ENCODE peak calls at places on chromosomes 11 and 22, in six cellular contexts. G, J, Q, U, S and D are unnamed samples.

GRCh38 chr11:43573233-43573632 is 107.3 kb upstream of the HSD17B12 start:
- DNase-seq in G (peak), J (no peak), Q (no peak), U (no peak), S (peak), D (peak)

GRCh38 chr22:42280140-42280539 is 9.7 kb upstream of the TCF20 start:
- DNase-seq in G (no peak), J (no peak), Q (no peak), U (no peak), S (no peak), D (no peak)

GRCh38 chr11:3130269-3131071 is 34.6 kb downstream of the OSBPL5 start:
- DNase-seq in G (peak), J (no peak), Q (no peak), U (no peak), S (no peak), D (no peak)

GRCh38 chr22:19853879-19854777 is 546 bp downstream of the GNB1L start:
- DNase-seq in G (no peak), J (peak), Q (peak), U (peak), S (peak), D (no peak)

GRCh38 chr11:65446446-65447277 is 24.1 kb downstream of the NEAT1 start:
- DNase-seq in G (peak), J (peak), Q (peak), U (no peak), S (no peak), D (peak)

GRCh38 chr11:104060004-104060403 is 23.6 kb downstream of the DDI1 start:
- DNase-seq in G (no peak), J (no peak), Q (peak), U (no peak), S (no peak), D (no peak)

GRCh38 chr22:24423519-24424000 is 3.8 kb upstream of the ADORA2A start:
- DNase-seq in G (peak), J (no peak), Q (no peak), U (peak), S (peak), D (peak)

GRCh38 chr11:111736191-111736590 is 30.0 kb downstream of the PPP2R1B start:
- DNase-seq in G (no peak), J (peak), Q (peak), U (no peak), S (no peak), D (peak)

GRCh38 chr22:30755760-30756124 is 61.1 kb downstream of the OSBP2 start:
- DNase-seq in G (no peak), J (no peak), Q (no peak), U (no peak), S (no peak), D (no peak)

GRCh38 chr11:78083036-78083435 is 3.4 kb upstream of the NDUFC2 start:
- DNase-seq in G (no peak), J (no peak), Q (peak), U (no peak), S (no peak), D (no peak)

GRCh38 chr11:8168485-8169257 is at the start of gene RIC3:
- DNase-seq in G (no peak), J (no peak), Q (no peak), U (peak), S (peak), D (no peak)

GRCh38 chr11:60925685-60926267 is 1.5 kb downstream of the TMEM132A start:
- DNase-seq in G (peak), J (peak), Q (no peak), U (no peak), S (no peak), D (peak)

GRCh38 chr11:62958547-62959071 is 26.2 kb downstream of the SLC22A6 start:
- DNase-seq in G (no peak), J (peak), Q (peak), U (peak), S (no peak), D (peak)

GRCh38 chr22:22761963-22762772 is 117.8 kb downstream of the GGTLC2 start:
- DNase-seq in G (no peak), J (no peak), Q (no peak), U (no peak), S (no peak), D (no peak)

GRCh38 chr22:23146842-23147205 is 1.5 kb downstream of the RAB36 start:
- DNase-seq in G (no peak), J (no peak), Q (no peak), U (no peak), S (no peak), D (no peak)

GRCh38 chr22:30159561-30160353 is 79.5 kb downstream of the HORMAD2 start:
- DNase-seq in G (peak), J (peak), Q (peak), U (no peak), S (no peak), D (peak)

GRCh38 chr11:44528103-44528502 is 37.4 kb upstream of the CD82 start:
- DNase-seq in G (no peak), J (no peak), Q (no peak), U (no peak), S (no peak), D (no peak)

GRCh38 chr11:123543796-123544195 is 110.6 kb downstream of the SCN3B start:
- DNase-seq in G (peak), J (peak), Q (peak), U (no peak), S (no peak), D (peak)

GRCh38 chr11:75432911-75433321 is at the start of gene KLHL35:
- DNase-seq in G (no peak), J (no peak), Q (no peak), U (no peak), S (no peak), D (no peak)

GRCh38 chr11:86193297-86194095 is 51.1 kb upstream of the EED start:
- DNase-seq in G (peak), J (peak), Q (peak), U (peak), S (peak), D (peak)

GRCh38 chr11:1326435-1327063 is 17.1 kb upstream of the TOLLIP start:
- DNase-seq in G (no peak), J (peak), Q (peak), U (no peak), S (no peak), D (no peak)

GRCh38 chr11:12076840-12077534 is 33.4 kb upstream of the MICAL2 start:
- DNase-seq in G (no peak), J (peak), Q (no peak), U (no peak), S (no peak), D (peak)

GRCh38 chr22:16932577-16932976 is 75.4 kb downstream of the GAB4 start:
- DNase-seq in G (no peak), J (no peak), Q (no peak), U (no peak), S (no peak), D (no peak)

GRCh38 chr22:38923463-38924196 is 33.8 kb upstream of the APOBEC3A start:
- DNase-seq in G (peak), J (peak), Q (peak), U (peak), S (no peak), D (peak)

GRCh38 chr11:44530413-44531115 is 34.9 kb upstream of the CD82 start:
- DNase-seq in G (peak), J (peak), Q (peak), U (no peak), S (no peak), D (peak)

GRCh38 chr11:65885808-65886536 is 2.3 kb downstream of the FIBP start:
- DNase-seq in G (no peak), J (no peak), Q (no peak), U (no peak), S (no peak), D (no peak)

GRCh38 chr22:38416621-38417251 is 38.3 kb downstream of the KCNJ4 start:
- DNase-seq in G (no peak), J (no peak), Q (no peak), U (no peak), S (no peak), D (no peak)

GRCh38 chr11:11035331-11035730 is 177.5 kb upstream of the ZBED5 start:
- DNase-seq in G (no peak), J (no peak), Q (no peak), U (no peak), S (no peak), D (no peak)

GRCh38 chr11:97965849-97966646 is 1054.7 kb upstream of the CNTN5 start:
- DNase-seq in G (peak), J (peak), Q (peak), U (no peak), S (no peak), D (peak)

DNA sequence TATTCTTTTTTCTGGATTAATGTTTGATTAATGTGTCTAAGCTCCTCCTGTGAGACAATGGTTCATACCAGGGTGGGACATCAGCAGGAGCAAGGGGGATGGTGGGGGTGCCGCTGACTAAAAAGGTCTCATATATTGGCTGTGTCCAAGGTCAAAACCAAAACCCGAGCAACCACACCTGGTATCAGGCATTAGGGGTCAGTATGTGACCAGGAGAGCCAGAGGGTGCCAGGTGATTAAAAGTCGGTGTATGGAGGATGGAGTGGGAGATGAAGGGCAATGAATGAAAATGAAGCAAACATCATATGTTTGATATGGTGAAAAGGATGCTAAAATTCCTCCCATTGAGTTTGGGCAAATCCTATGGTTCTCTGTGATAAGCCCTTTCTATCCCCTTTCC is 118.0 kb downstream of the MIAT start:
- DNase-seq in G (no peak), J (no peak), Q (no peak), U (no peak), S (no peak), D (no peak)
- TF ChIP-seq CTCF in G (no peak), J (no peak), Q (no peak), U (no peak), S (no peak), D (no peak)

DNA sequence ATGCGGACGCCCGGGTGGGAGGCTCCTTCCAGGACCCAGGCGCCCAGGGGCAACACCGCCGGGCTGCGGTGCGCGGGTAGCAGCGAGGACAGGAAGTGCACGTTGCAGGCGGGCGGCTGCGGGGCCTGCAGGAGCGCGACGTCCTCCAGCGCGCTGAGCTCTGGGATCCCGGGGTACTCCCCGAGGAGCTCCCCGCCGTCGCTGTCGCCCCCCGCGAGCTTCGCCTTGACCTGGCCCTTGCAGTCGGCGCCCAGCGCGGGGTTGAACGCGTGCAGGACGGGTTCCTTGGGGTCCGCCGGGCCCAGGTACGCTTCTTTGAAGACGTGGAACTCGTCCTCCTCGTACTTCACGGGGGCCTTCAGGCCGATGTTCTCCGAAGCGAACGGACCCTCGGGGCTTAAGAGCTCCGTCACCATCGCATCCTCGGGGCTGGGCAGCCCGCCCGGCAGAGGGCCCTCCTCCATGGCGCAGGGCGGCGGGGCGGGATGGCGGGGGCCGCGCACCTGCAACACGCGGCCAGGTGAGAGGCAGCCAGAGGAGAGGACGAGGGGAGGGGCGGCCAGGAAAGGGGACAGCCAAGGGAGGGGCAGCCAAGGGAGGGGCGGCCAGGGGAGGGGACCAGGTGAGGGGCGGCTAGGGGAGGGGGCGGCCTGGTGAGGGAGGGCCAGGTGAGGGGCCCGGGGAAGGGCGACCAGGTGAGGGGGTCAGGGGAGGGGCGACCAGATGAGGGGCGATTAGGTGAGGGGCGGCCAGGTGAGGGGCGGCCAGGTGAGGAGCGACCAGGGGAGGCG is 928 bp downstream of the TESMIN start:
- DNase-seq in G (no peak), J (no peak), Q (no peak), U (no peak), S (no peak), D (no peak)
- H3K4me3 ChIP-seq in G (peak), J (no peak), Q (no peak), U (no peak), S (no peak), D (no peak)

DNA sequence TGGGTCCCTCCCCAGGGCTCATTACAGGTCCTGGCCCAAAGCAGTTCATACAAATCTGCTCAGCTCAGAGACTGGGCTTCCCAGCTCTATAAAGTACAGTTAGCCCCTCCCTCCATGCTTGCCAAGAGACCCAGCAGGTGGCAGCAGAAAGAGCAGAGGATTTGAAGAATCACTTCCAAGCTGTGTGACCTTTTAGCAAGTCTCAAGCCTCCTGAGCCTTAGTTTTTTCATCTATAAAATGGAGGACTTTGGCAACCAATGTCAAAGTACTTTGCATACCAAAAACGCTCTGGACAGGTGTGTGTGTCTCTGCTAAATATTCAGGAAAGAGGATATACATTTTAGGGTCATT is 26.6 kb downstream of the RELT start:
- DNase-seq in G (peak), J (no peak), Q (no peak), U (no peak), S (peak), D (peak)
- TF ChIP-seq CTCF in G (peak), J (no peak), Q (no peak), U (no peak), S (peak), D (peak)

DNA sequence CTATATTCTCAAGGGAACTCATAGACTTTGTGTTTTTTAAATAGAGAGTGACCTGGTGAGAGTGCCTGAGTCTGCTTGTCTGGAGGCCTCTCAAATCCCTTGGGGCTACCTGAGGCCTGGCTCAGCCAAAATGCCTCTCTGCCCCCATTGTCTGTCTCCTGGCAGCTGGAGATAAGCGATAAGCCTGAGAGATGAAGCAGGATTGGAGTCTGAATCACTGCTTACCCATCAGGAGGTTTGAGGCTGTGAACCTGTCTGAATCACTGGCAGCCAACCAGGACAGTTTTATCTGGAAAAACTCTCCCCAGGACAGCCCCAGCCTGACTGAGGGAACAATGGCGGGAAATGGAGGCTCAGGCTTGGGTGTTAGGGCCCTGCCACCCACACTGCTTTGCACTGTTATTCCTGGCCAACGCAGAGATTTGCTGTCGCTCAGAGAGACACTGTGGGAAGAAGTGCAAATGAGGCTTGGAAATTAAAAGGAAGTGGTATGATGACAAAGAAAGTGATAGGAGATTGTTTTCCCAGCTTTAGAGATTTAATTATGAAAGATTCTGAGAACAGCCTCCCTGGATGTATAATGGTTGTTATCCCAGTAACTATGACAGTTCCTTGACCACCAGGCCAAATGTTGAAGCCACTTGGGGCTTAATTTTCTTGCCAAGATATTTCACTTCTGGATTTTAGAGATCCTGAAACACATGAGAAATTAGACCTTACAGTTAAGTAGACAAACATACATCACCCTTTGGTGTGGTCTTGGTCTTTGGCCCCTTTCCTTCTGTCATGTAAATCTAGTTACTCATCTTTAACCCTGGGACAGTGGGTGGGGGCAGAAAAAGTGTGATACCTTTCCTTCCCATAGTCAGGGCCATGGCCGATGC is 102.1 kb downstream of the RASSF10 start:
- DNase-seq in G (peak), J (no peak), Q (no peak), U (peak), S (peak), D (peak)
- H3K4me3 ChIP-seq in G (no peak), J (no peak), Q (no peak), U (no peak), S (no peak), D (no peak)

DNA sequence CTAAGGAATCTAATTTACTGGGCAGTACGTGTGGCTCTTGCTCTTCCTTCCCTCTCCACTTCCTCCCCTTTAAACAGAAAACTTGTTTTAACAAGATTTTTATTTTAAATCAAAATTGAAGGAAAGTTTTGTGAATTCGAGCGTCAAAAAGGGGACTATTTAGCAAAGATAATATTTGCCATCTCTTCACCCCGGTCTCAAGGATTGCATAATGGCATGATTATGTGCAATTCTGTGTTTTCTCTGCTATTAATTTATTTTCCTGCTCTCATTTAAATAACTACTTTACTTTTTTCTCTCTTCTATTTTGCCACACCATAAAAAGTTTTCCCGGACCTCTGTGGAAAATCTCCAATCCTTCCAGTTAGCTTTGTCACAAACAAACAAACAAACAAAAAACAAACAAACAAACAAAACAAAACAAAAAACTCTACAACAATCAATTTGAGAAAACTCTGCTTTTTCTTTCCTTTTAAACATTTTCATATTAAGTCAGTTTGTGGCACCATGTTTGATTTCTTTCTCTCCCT is 10.2 kb upstream of the PAX6 start:
- DNase-seq in G (no peak), J (no peak), Q (no peak), U (no peak), S (no peak), D (no peak)
- TF ChIP-seq CTCF in G (no peak), J (no peak), Q (no peak), U (no peak), S (no peak), D (no peak)

GRCh38 chr11:16402654-16403447 is 46.5 kb upstream of the SOX6 start:
- DNase-seq in G (no peak), J (no peak), Q (no peak), U (no peak), S (no peak), D (no peak)

GRCh38 chr11:16406226-16406625 is 49.9 kb upstream of the SOX6 start:
- DNase-seq in G (no peak), J (no peak), Q (peak), U (no peak), S (no peak), D (no peak)

GRCh38 chr11:16404781-16405180 is 48.4 kb upstream of the SOX6 start:
- DNase-seq in G (no peak), J (no peak), Q (no peak), U (no peak), S (no peak), D (no peak)

GRCh38 chr11:16403851-16404250 is 47.5 kb upstream of the SOX6 start:
- DNase-seq in G (no peak), J (no peak), Q (no peak), U (no peak), S (no peak), D (no peak)

DNA sequence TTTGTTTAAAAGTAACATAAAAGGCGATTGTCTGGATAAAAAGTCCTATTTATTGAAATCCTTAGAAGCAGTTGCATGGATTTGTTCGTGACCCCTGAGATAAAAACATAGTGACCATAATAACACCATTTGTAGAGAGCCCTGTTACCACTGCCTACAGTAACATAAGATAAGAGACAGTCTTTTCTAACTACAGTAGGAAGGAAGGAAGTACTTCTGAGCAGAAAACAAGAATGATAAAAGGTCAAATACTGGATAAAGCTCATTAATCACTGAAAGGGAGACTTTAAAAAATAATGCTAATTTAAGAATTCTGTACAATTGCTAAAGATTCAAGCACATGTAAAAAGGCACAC is 47.1 kb upstream of the SOX6 start:
- DNase-seq in G (no peak), J (no peak), Q (no peak), U (no peak), S (no peak), D (no peak)
- H3K4me3 ChIP-seq in G (no peak), J (no peak), Q (no peak), U (no peak), S (no peak), D (no peak)

GRCh38 chr11:82176365-82176764 is 557.3 kb downstream of the FAM181B start:
- DNase-seq in G (no peak), J (no peak), Q (no peak), U (no peak), S (no peak), D (no peak)

GRCh38 chr11:82176945-82177344 is 556.7 kb downstream of the FAM181B start:
- DNase-seq in G (no peak), J (no peak), Q (no peak), U (no peak), S (no peak), D (no peak)

GRCh38 chr11:82174610-82175009 is 559.1 kb downstream of the FAM181B start:
- DNase-seq in G (no peak), J (no peak), Q (no peak), U (no peak), S (no peak), D (no peak)
- TF ChIP-seq CTCF in G (peak), J (peak), Q (no peak), U (no peak), S (peak), D (peak)